ENCODE peak calls at places on chromosomes 1 and 21, in nine cellular contexts. Q is fibroblast of mammary gland, N is lower leg skin, D is SK-N-SH, M is body of pancreas, V is mammary epithelial cell, Y is breast epithelium, W is uterus, B is MM.1S. S is an unnamed sample.

GRCh38 chr21:29334717-29335428 is 36.2 kb downstream of the BACH1 start:
- DNase-seq in Q (peak; percentile 95), N (no peak), D (no peak), M (no peak), V (no peak), Y (no peak), W (no peak), B (no peak), S (no peak)

GRCh38 chr1:109477821-109478220 is 5.9 kb upstream of the ATXN7L2 start:
- DNase-seq in Q (no peak), N (peak; percentile 75), D (no peak), M (no peak), V (no peak), Y (no peak), W (no peak), B (no peak), S (no peak)

GRCh38 chr1:187854457-187854856 is 1025.7 kb downstream of the PLA2G4A start:
- DNase-seq in Q (no peak), N (no peak), D (no peak), M (no peak), V (no peak), Y (no peak), W (no peak), B (no peak), S (no peak)

GRCh38 chr1:201282931-201283829 is at the start of gene PKP1:
- DNase-seq in Q (no peak), N (no peak), D (no peak), M (peak; percentile 54), V (peak; percentile 89), Y (peak; percentile 79), W (no peak), B (no peak), S (no peak)

GRCh38 chr1:230185076-230186001 is 118.3 kb downstream of the GALNT2 start:
- DNase-seq in Q (no peak), N (peak; percentile 13), D (no peak), M (no peak), V (no peak), Y (no peak), W (no peak), B (no peak), S (no peak)

GRCh38 chr1:162973381-162973795 is 95.8 kb upstream of the RGS4 start:
- DNase-seq in Q (peak; percentile 86), N (no peak), D (no peak), M (no peak), V (peak; percentile 73), Y (no peak), W (no peak), B (no peak), S (no peak)

GRCh38 chr1:216749219-216749618 is 26.0 kb upstream of the ESRRG start:
- DNase-seq in Q (no peak), N (no peak), D (no peak), M (no peak), V (no peak), Y (no peak), W (no peak), B (no peak), S (no peak)

GRCh38 chr21:16279658-16280581 is 550.1 kb downstream of the USP25 start:
- DNase-seq in Q (peak; percentile 61), N (peak; percentile 86), D (no peak), M (no peak), V (no peak), Y (no peak), W (peak; percentile 30), B (no peak), S (peak; percentile 89)

GRCh38 chr1:198187973-198188588 is 31.3 kb downstream of the NEK7 start:
- DNase-seq in Q (no peak), N (no peak), D (no peak), M (no peak), V (no peak), Y (no peak), W (no peak), B (no peak), S (no peak)

GRCh38 chr1:162906485-162906884 is 45.5 kb upstream of the CCDC190 start:
- DNase-seq in Q (no peak), N (no peak), D (no peak), M (no peak), V (peak; percentile 76), Y (no peak), W (no peak), B (no peak), S (no peak)

GRCh38 chr1:174982971-174983689 is 16.6 kb upstream of the CACYBP start:
- DNase-seq in Q (peak; percentile 67), N (no peak), D (peak; percentile 28), M (no peak), V (peak; percentile 35), Y (no peak), W (no peak), B (peak; percentile 81), S (no peak)

GRCh38 chr1:64167176-64167575 is 36.2 kb upstream of the UBE2U start:
- DNase-seq in Q (no peak), N (no peak), D (no peak), M (no peak), V (no peak), Y (no peak), W (no peak), B (no peak), S (no peak)

GRCh38 chr1:228445867-228446584 is 29.4 kb upstream of the TRIM17 start:
- DNase-seq in Q (peak; percentile 74), N (peak; percentile 71), D (no peak), M (no peak), V (no peak), Y (no peak), W (no peak), B (peak; percentile 33), S (no peak)

DNA sequence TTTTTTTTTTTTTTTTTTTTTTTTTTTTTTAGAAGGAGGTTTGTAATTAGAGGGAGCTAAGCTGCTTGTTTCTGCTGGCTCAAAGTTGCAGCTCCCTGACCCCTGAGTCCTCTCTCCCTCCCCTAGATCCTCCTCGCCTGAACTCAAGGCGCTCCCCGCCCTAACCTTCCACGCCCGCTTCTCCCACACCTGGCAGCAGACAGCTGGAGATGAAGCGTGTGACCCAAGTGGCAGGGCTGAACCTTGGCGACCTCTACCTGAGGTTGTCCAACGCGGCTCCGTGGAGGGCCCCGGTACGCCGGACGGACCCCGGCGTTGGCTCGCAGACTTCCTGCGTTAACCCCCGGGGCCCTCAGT is 795 bp downstream of the NGF start:
- DNase-seq in Q (no peak), N (no peak), D (no peak), M (no peak), V (no peak), Y (no peak), W (peak; percentile 56), B (no peak), S (no peak)
- H3K4me3 ChIP-seq in Q (peak overlapping the region; percentile 76), N (no peak overlapping the region), D (peak overlapping the region; percentile 84), M (no peak overlapping the region), V (peak overlapping the region; percentile 47), Y (peak overlapping the region; percentile 76), W (peak overlapping the region; percentile 74), B (no peak overlapping the region), S (peak overlapping the region; percentile 17)

GRCh38 chr1:25904942-25905679 is 1.1 kb downstream of the STMN1 start:
- DNase-seq in Q (peak; percentile 84), N (peak; percentile 99), D (peak; percentile 94), M (peak; percentile 90), V (peak; percentile 83), Y (peak; percentile 92), W (peak; percentile 96), B (peak; percentile 95), S (no peak)

GRCh38 chr1:25906644-25907300 is 553 bp upstream of the STMN1 start:
- DNase-seq in Q (no peak), N (peak; percentile 90), D (peak; percentile 62), M (peak; percentile 42), V (no peak), Y (no peak), W (peak; percentile 33), B (no peak), S (no peak)

GRCh38 chr1:25903986-25904385 is 2.2 kb downstream of the STMN1 start:
- DNase-seq in Q (no peak), N (no peak), D (no peak), M (no peak), V (no peak), Y (no peak), W (no peak), B (no peak), S (no peak)

GRCh38 chr1:25907473-25908058 is 1.3 kb upstream of the STMN1 start:
- DNase-seq in Q (no peak), N (no peak), D (no peak), M (no peak), V (no peak), Y (no peak), W (no peak), B (no peak), S (no peak)

GRCh38 chr1:25905680-25906643 is at the start of gene STMN1:
- DNase-seq in Q (peak; percentile 84), N (peak; percentile 98), D (peak; percentile 97), M (peak; percentile 90), V (peak; percentile 81), Y (peak; percentile 83), W (peak; percentile 93), B (peak; percentile 95), S (no peak)
- TF ChIP-seq CTCF in Q (no peak), N (no peak), D (no peak), M (no peak), V (no peak), Y (no peak), W (peak; percentile 18), B (no peak), S (no peak)

DNA sequence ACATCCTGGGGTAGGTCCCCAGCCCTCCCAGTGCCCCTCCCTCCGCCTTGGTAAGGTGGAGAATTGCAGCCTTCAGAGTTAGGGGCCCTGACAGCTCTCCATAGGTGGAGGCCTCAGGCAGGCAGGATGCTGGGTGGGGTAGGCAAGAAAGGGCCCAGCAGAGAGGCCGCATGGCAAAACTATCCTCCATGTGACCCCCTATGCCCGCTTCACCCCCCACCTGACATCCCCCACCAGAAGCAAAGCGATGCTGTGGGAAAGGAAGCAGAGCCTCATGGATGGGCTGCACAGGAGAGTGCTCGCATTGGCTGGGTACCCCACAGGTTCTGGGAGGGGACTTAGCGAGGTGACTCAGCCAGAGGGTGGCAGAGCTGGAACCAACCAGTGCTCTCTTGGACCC is 1.6 kb downstream of the S100A9 start:
- DNase-seq in Q (no peak), N (no peak), D (no peak), M (no peak), V (no peak), Y (no peak), W (no peak), B (no peak), S (no peak)
- H3K4me3 ChIP-seq in Q (no peak overlapping the region), N (no peak overlapping the region), D (no peak overlapping the region), M (no peak overlapping the region), V (no peak overlapping the region), Y (no peak overlapping the region), W (no peak overlapping the region), B (no peak overlapping the region), S (no peak overlapping the region)

GRCh38 chr1:69697343-69697742 is 129.6 kb downstream of the LRRC7 start:
- DNase-seq in Q (no peak), N (no peak), D (no peak), M (no peak), V (no peak), Y (no peak), W (no peak), B (no peak), S (no peak)

GRCh38 chr1:69702085-69702484 is 134.4 kb downstream of the LRRC7 start:
- DNase-seq in Q (no peak), N (no peak), D (no peak), M (no peak), V (peak; percentile 29), Y (no peak), W (no peak), B (no peak), S (no peak)

GRCh38 chr1:69706473-69706872 is 138.8 kb downstream of the LRRC7 start:
- DNase-seq in Q (no peak), N (no peak), D (peak; percentile 21), M (no peak), V (no peak), Y (no peak), W (no peak), B (no peak), S (no peak)

GRCh38 chr1:69700770-69701169 is 133.0 kb downstream of the LRRC7 start:
- DNase-seq in Q (peak; percentile 6), N (no peak), D (no peak), M (no peak), V (peak; percentile 9), Y (no peak), W (no peak), B (peak; percentile 40), S (peak; percentile 8)
- TF ChIP-seq CTCF in Q (peak; percentile 26), N (no peak), D (peak; percentile 37), M (no peak), V (peak; percentile 35), Y (no peak), W (no peak), B (peak; percentile 42), S (peak; percentile 47)